ENCODE peak calls at places on chromosomes 4 and X, in five cellular contexts. M, I, Q, X and E are unnamed samples.

GRCh38 chr4:112381996-112382692 is 85.0 kb downstream of the ALPK1 start:
- DNase-seq in Q (no peak), X (no peak), I (no peak), M (no peak), E (no peak)

GRCh38 chr4:150986085-150986484 is 29.0 kb downstream of the LRBA start:
- DNase-seq in I (no peak), X (no peak), M (no peak), Q (no peak), E (no peak)

GRCh38 chrX:150143721-150144440 is 205.6 kb upstream of the EOLA2 start:
- DNase-seq in X (no peak), Q (no peak), I (no peak), M (no peak), E (no peak)

GRCh38 chrX:107629533-107629909 is 1.2 kb downstream of the PRPS1 start:
- DNase-seq in Q (no peak), X (peak; percentile 25), M (peak; percentile 43), I (peak; percentile 6), E (peak; percentile 62)

GRCh38 chr4:158572608-158573007 is 50.9 kb downstream of the RXFP1 start:
- DNase-seq in M (no peak), I (no peak), X (no peak), Q (no peak), E (no peak)

GRCh38 chr4:66639361-66639760 is 905.9 kb downstream of the CENPC start:
- DNase-seq in M (no peak), I (no peak), Q (no peak), X (no peak), E (peak; percentile 8)

GRCh38 chrX:132671229-132671641 is 182.4 kb upstream of the MBNL3 start:
- DNase-seq in M (no peak), X (no peak), I (no peak), Q (no peak), E (no peak)

GRCh38 chrX:139246295-139246694 is 284.2 kb upstream of the F9 start:
- DNase-seq in M (no peak), X (no peak), I (no peak), Q (no peak), E (no peak)

GRCh38 chr4:165872443-165873297 is at the start of gene TLL1:
- DNase-seq in M (no peak), X (peak; percentile 23), I (no peak), Q (no peak), E (peak; percentile 34)

GRCh38 chr4:76709454-76709853 is 188.5 kb downstream of the SOWAHB start:
- DNase-seq in M (no peak), Q (no peak), X (no peak), I (no peak), E (no peak)

GRCh38 chr4:153152453-153153338 is 51.5 kb upstream of the TRIM2 start:
- DNase-seq in Q (no peak), I (no peak), M (peak; percentile 6), X (peak; percentile 77), E (peak; percentile 37)

GRCh38 chr4:187127456-187127855 is 403.8 kb upstream of the FAT1 start:
- DNase-seq in X (no peak), Q (no peak), I (no peak), M (no peak), E (no peak)

GRCh38 chr4:80219301-80220025 is 22.2 kb downstream of the PRDM8 start:
- DNase-seq in Q (no peak), X (no peak), M (peak; percentile 78), I (no peak), E (peak; percentile 13)

GRCh38 chr4:5409980-5410618 is 298.3 kb downstream of the EVC2 start:
- DNase-seq in I (peak; percentile 9), X (no peak), Q (no peak), M (no peak), E (no peak)

GRCh38 chr4:88458091-88458740 is 1.3 kb downstream of the HERC5 start:
- DNase-seq in X (no peak), M (no peak), Q (no peak), I (no peak), E (no peak)

GRCh38 chrX:134237363-134237702 is 351 bp downstream of the CCDC160 start:
- DNase-seq in Q (no peak), M (no peak), I (no peak), X (no peak), E (no peak)

GRCh38 chr4:183918696-183919095 is 13.6 kb downstream of the STOX2 start:
- DNase-seq in I (no peak), X (no peak), M (no peak), Q (no peak), E (no peak)

GRCh38 chr4:17805580-17805979 is 5.0 kb downstream of the DCAF16 start:
- DNase-seq in M (no peak), X (no peak), Q (no peak), I (no peak), E (no peak)

GRCh38 chrX:124223524-124223923 is 108.9 kb upstream of the TEX13D start:
- DNase-seq in I (no peak), M (peak; percentile 25), X (no peak), Q (no peak), E (peak; percentile 28)

GRCh38 chr4:171857302-171858005 is 44.2 kb downstream of the GALNTL6 start:
- DNase-seq in X (no peak), M (peak; percentile 6), Q (no peak), I (no peak), E (no peak)

GRCh38 chrX:40012039-40012799 is 85.5 kb downstream of the BCOR start:
- DNase-seq in I (peak; percentile 63), X (no peak), Q (no peak), M (no peak), E (no peak)

GRCh38 chr4:85445058-85445639 is 29.8 kb upstream of the ARHGAP24 start:
- DNase-seq in Q (no peak), X (no peak), I (no peak), M (no peak), E (no peak)

GRCh38 chrX:20274121-20274520 is 7.4 kb upstream of the RPS6KA3 start:
- DNase-seq in X (no peak), I (no peak), M (no peak), Q (no peak), E (no peak)

GRCh38 chr4:73440653-73441052 is 4.6 kb downstream of the AFP start:
- DNase-seq in Q (no peak), X (no peak), M (no peak), I (no peak), E (no peak)

GRCh38 chr4:4995103-4995761 is 24.0 kb downstream of the CYTL1 start:
- DNase-seq in I (peak; percentile 54), Q (no peak), X (peak; percentile 81), M (peak; percentile 86), E (peak; percentile 84)

GRCh38 chr4:106021737-106022410 is 126.6 kb downstream of the NPNT start:
- DNase-seq in I (no peak), M (peak; percentile 6), X (no peak), Q (no peak), E (no peak)

GRCh38 chrX:150032742-150033141 is 94.5 kb upstream of the EOLA2 start:
- DNase-seq in X (no peak), Q (no peak), M (no peak), I (no peak), E (no peak)

GRCh38 chr4:152278505-152279301 is 257.2 kb downstream of the FBXW7 start:
- DNase-seq in I (no peak), X (no peak), Q (peak; percentile 71), M (no peak), E (no peak)

GRCh38 chrX:3271485-3272186 is 74.8 kb downstream of the MXRA5 start:
- DNase-seq in I (no peak), X (no peak), M (no peak), Q (no peak), E (no peak)

GRCh38 chrX:16772460-16772859 is 13.8 kb upstream of the TXLNG start:
- DNase-seq in I (peak; percentile 70), Q (no peak), M (peak; percentile 60), X (no peak), E (no peak)

GRCh38 chrX:155231163-155231562 is 14.9 kb downstream of the VBP1 start:
- DNase-seq in X (no peak), I (no peak), Q (peak; percentile 25), M (no peak), E (no peak)

GRCh38 chr4:164136181-164136616 is 617.7 kb upstream of the SMIM31 start:
- DNase-seq in I (no peak), M (peak; percentile 6), X (no peak), Q (no peak), E (no peak)

DNA sequence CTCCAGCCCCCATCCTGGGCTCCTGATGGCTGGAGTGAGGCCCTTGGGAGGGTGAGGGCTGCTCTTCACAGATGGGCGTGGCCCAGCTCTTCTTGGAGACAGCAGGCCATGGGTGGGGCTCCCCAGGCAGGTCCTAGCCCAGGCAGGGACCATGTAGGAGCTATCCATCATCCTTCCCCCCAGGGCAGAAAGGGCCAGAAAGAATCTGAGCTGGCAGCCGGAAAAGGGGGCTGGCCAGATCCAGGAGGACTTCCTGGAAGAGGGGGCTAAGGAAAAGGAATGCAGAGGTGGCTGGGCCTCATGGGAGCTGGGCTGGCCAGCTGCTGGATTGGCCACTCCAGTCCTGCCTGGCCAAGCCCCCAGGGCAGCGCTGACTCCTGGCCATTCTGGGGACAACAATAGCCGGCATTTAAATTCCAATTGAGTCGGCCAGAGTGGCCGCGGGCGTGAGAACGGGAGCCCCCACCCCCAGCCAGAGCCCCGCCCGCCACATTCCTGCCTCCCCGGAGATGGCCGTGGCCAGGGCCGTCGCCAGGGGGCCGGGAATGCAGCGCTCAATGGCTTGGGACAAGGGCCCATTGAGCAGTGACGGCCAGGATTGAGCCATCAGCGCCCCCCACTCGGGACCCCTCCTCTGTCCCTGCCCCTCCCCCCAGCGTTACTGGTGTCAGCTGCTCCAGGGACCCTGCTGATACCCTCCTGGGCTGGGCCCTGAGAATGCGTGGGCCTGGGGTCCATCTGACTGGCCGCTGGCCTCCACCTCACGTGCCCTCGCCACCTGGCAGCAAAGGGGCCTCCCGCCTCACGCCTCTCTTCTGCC is 15.1 kb upstream of the FGFR3 start:
- DNase-seq in Q (no peak), I (peak; percentile 81), M (peak; percentile 81), X (no peak), E (no peak)
- TF ChIP-seq FOXM1 in Q (no peak), I (no peak), M (no peak), X (no peak), E (no peak)

GRCh38 chr4:182318256-182318655 is 75.1 kb downstream of the TENM3 start:
- DNase-seq in I (no peak), M (no peak), X (no peak), Q (no peak), E (no peak)
- TF ChIP-seq FOXM1 in I (no peak), M (no peak), X (no peak), Q (no peak), E (no peak)

DNA sequence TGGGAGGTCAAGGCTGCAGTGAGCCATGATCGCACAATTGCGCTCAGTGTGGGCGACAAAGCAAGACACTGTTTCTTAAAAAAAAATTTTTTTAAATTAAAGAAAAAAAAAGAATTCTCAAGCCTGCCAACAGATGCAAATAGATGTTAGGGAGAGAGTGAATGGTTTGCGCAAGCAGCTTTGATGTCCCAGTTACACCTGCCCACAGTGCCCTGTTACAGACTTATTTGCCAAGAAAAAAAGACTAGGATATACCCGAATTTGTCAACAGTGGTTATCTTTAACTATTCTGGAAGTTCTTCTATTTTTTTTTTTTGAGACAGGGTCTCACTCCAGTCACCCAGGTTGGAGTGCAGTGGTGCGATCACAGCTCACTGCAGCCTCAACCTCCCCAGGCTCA is 44.3 kb upstream of the UGDH start:
- DNase-seq in M (no peak), X (no peak), Q (no peak), I (peak; percentile 6), E (no peak)
- TF ChIP-seq FOXM1 in M (no peak), X (no peak), Q (no peak), I (no peak), E (no peak)

DNA sequence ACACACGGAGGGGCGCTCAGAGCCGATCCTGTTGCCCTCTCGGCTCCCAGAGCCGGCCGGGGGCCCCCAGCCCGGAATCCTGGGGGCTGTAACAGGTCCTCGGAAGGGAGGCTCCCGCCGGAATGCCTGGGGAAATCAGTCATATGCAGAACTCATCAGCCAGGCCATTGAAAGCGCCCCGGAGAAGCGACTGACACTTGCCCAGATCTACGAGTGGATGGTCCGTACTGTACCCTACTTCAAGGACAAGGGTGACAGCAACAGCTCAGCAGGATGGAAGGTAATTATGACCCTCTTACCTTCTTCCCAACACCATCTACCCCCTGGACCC is 1.0 kb downstream of the FOXO4 start:
- DNase-seq in X (no peak), M (no peak), I (no peak), Q (no peak), E (no peak)
- TF ChIP-seq FOXM1 in X (no peak), M (no peak), I (no peak), Q (no peak), E (no peak)